ENCODE peak calls at places on chromosomes 3 and 15, in ten cellular contexts. V is fibroblast of mammary gland, R is mammary epithelial cell, B is AG09309, X is IMR-90, F is bronchial epithelial cell, E is endothelial cell, W is foreskin fibroblast, P is Calu3, K is mucosa of descending colon. A is an unnamed sample.

GRCh38 chr15:42364529-42364928 is 5.2 kb downstream of the CAPN3 start:
- DNase-seq in P (no peak), F (peak), B (no peak), V (peak), X (no peak), W (peak), R (no peak), E (no peak), K (no peak), A (no peak)

GRCh38 chr15:80803580-80804525 is 24.7 kb downstream of the CEMIP start:
- DNase-seq in V (no peak), P (no peak), K (no peak), X (no peak), R (no peak), F (peak), W (no peak), E (no peak), B (no peak), A (no peak)

GRCh38 chr3:12479919-12480425 is 4.3 kb upstream of the TSEN2 start:
- DNase-seq in B (no peak), W (peak), V (peak), K (peak), X (peak), E (peak), F (peak), R (peak), P (peak), A (no peak)

GRCh38 chr3:47227678-47228077 is 54.9 kb downstream of the KIF9 start:
- DNase-seq in R (no peak), F (no peak), P (no peak), V (no peak), K (no peak), B (no peak), X (no peak), E (no peak), W (no peak), A (no peak)

GRCh38 chr15:26773917-26774316 is 1.1 kb upstream of the GABRB3 start:
- DNase-seq in F (no peak), X (no peak), P (no peak), B (no peak), K (no peak), W (peak), E (peak), R (no peak), V (no peak), A (no peak)

GRCh38 chr15:45457215-45457614 is 65.3 kb downstream of the SLC30A4 start:
- DNase-seq in R (peak), X (no peak), B (no peak), W (no peak), P (no peak), F (no peak), K (no peak), V (no peak), E (no peak), A (no peak)

GRCh38 chr15:40439461-40440299 is 1.1 kb upstream of the BAHD1 start:
- DNase-seq in F (peak), V (peak), K (peak), W (peak), R (peak), P (no peak), B (no peak), E (no peak), X (peak), A (no peak)

GRCh38 chr15:40105517-40106202 is 3.0 kb downstream of the BMF start:
- DNase-seq in F (no peak), R (no peak), W (no peak), P (no peak), V (no peak), E (no peak), B (no peak), K (peak), X (no peak), A (no peak)

GRCh38 chr3:9379327-9379726 is 16.5 kb downstream of the THUMPD3 start:
- DNase-seq in W (no peak), P (no peak), X (no peak), V (no peak), R (no peak), K (no peak), F (no peak), E (no peak), B (no peak), A (no peak)

GRCh38 chr15:40282870-40283614 is at the start of gene ANKRD63:
- DNase-seq in R (no peak), E (no peak), P (no peak), B (no peak), W (peak), X (no peak), V (no peak), F (no peak), K (peak), A (no peak)

DNA sequence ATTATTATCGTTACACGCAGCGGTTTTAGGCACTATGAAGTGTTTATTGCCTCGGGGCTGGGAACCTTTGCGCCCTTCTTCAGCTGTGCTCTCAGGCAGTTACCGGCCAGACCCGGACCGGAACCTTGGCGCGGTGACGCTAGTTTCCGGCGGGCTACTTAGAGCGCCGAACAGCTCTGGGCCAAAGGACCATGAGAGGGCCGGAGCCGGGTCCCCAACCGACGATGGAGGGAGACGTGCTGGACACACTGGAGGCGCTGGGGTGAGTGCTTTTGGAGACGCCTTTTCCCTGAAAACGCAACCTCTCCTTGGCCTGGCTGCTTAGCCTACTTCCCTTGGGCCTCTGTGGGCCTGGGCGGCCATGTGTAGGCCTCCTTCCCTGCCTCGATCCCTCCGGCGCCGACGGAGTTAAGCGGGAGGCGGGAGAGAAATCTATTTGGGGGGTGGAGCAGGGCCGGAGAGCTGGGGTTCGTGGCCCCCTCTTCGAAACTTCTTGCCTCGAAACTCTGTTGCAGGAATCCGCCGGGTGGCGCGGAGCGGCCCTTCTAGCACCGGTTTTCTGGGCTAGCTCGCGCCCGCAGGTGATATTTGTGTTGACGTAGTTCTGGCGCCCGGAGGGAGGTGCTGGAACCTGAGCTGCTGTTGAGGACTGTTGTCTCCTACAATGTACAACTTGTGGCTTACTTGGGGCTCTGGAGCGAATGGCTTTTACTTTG is at the start of gene FAM98B:
- DNase-seq in X (peak), P (peak), R (peak), K (peak), F (peak), V (peak), W (peak), E (peak), B (peak), A (peak)
- TF ChIP-seq CTCF in X (peak), P (no peak), R (peak), K (no peak), F (peak), V (no peak), W (no peak), E (no peak), B (peak), A (no peak)

GRCh38 chr3:10707089-10707983 is 108.7 kb upstream of the SLC6A11 start:
- DNase-seq in B (no peak), K (no peak), W (no peak), F (no peak), X (no peak), V (no peak), R (no peak), P (no peak), E (peak), A (no peak)
- TF ChIP-seq CTCF in B (no peak), K (no peak), W (no peak), F (no peak), X (no peak), V (no peak), R (no peak), P (no peak), E (no peak), A (no peak)

DNA sequence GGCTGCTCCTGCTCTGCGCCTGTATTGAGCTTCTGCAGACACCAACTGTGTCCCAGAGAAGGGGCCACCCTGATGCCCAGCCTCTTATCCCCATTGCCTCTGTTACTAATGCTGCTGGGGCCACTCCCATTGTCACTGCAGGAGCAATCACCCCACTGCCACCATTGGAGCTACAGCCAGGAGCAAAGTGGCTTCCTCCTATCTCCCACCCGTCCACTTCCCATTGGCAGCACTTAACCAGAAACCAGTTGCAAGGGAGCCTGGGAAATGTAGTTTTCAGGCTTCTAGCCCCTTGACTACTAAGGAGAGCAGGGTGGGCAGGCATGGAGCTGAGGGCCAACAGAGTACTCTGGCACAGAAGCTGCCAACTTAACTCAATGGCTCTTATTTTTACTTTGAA is 55.9 kb upstream of the KLF13 start:
- DNase-seq in P (no peak), V (no peak), K (no peak), E (no peak), B (no peak), X (no peak), R (no peak), W (no peak), F (no peak), A (peak)
- TF ChIP-seq CTCF in P (no peak), V (no peak), K (no peak), E (no peak), B (no peak), X (no peak), R (no peak), W (no peak), F (no peak), A (no peak)

GRCh38 chr3:78495326-78495725 is 1272.5 kb downstream of the ROBO1 start:
- DNase-seq in P (no peak), F (no peak), K (no peak), E (no peak), W (no peak), B (no peak), V (no peak), X (no peak), R (no peak), A (no peak)

GRCh38 chr3:78494831-78495230 is 1273.0 kb downstream of the ROBO1 start:
- DNase-seq in W (no peak), X (no peak), E (no peak), K (no peak), B (no peak), V (no peak), P (no peak), F (no peak), R (no peak), A (no peak)

GRCh38 chr3:78497025-78497424 is 1270.8 kb downstream of the ROBO1 start:
- DNase-seq in R (no peak), E (no peak), K (no peak), F (no peak), X (no peak), B (no peak), V (no peak), W (no peak), P (no peak), A (no peak)

GRCh38 chr3:78496458-78496857 is 1271.3 kb downstream of the ROBO1 start:
- DNase-seq in B (no peak), W (no peak), F (no peak), R (no peak), P (no peak), X (no peak), K (no peak), V (no peak), E (no peak), A (no peak)

DNA sequence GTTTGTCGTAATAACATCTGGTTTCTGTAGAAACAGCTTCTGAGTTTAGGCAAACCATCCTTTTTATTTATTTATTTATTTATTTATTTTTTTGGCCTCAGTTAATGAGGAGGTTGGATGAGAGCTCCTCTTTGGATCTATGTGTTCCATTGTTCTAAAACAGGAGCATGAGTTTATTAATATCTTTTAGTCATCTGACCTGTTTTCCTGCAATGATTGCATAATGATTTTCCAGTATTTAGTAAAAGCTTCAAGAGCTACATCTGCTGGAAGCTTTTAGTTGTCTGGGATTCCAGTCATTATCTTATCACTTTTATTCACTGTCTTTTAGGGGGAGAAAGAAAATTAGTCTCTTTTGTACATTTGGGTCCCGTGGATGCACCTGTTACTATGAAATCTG is 1270.1 kb downstream of the ROBO1 start:
- DNase-seq in R (no peak), X (no peak), W (peak), P (no peak), F (peak), V (no peak), B (peak), K (no peak), E (no peak), A (no peak)
- TF ChIP-seq CTCF in R (peak), X (no peak), W (no peak), P (no peak), F (peak), V (no peak), B (peak), K (no peak), E (no peak), A (no peak)

GRCh38 chr15:66648588-66648987 is 53.4 kb upstream of the SMAD6 start:
- DNase-seq in K (no peak), B (no peak), V (no peak), W (no peak), F (no peak), E (no peak), X (no peak), R (no peak), P (no peak), A (no peak)

GRCh38 chr15:66644815-66645345 is 57.2 kb upstream of the SMAD6 start:
- DNase-seq in V (peak), P (no peak), W (peak), K (no peak), B (no peak), F (no peak), R (no peak), X (peak), E (no peak), A (no peak)

GRCh38 chr15:66647358-66647757 is 54.7 kb upstream of the SMAD6 start:
- DNase-seq in X (no peak), K (no peak), R (peak), F (no peak), P (no peak), W (no peak), B (no peak), V (no peak), E (no peak), A (no peak)

GRCh38 chr15:66646308-66646707 is 55.7 kb upstream of the SMAD6 start:
- DNase-seq in F (no peak), E (no peak), P (no peak), V (peak), W (peak), X (no peak), B (peak), K (no peak), R (no peak), A (no peak)

DNA sequence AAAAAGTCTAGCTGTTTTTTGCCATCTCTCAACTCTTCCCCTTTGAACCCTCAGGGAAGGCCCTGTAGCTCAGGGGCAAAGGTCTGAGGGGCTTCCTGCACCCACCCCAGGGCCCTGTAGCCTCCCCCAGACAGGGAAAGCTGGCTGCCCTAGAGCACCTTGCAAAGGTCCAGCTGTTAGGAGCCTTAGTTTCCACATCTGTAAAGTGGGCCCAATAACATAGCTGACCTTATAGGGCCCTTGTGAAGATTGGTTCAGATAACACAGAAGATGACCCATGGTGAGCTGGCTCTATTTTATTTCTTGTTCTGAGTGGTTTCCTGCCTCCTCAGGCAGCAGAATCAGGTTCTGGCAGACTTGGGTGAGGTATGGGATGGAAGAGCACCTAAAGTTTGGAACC is 55.2 kb upstream of the SMAD6 start:
- DNase-seq in X (no peak), V (peak), P (no peak), W (no peak), B (no peak), R (peak), K (no peak), F (peak), E (no peak), A (no peak)
- TF ChIP-seq CTCF in X (no peak), V (no peak), P (no peak), W (no peak), B (no peak), R (no peak), K (no peak), F (no peak), E (no peak), A (no peak)

A was measured in omental fat pad.